ENCODE peak calls at places on chromosome 6, in nine cellular contexts. J is lower leg skin; B is body of pancreas; G is foreskin keratinocyte; P is esophagus squamous epithelium; A is GM13976; N is nephron progenitor cell; H is fibroblast of mammary gland; K is CD4-positive, alpha-beta T cell. F is an unnamed sample.

GRCh38 chr6:118586741-118587485 is 38.8 kb downstream of the PLN start:
- DNase-seq in J (no peak), B (no peak), G (no peak), P (no peak), A (no peak), N (no peak), H (no peak), K (no peak), F (no peak)

GRCh38 chr6:141203902-141204575 is 928.7 kb upstream of the GJE1 start:
- DNase-seq in J (no peak), B (no peak), G (no peak), P (no peak), A (no peak), N (no peak), H (peak), K (no peak), F (no peak)

GRCh38 chr6:48087448-48087847 is 23.5 kb downstream of the PTCHD4 start:
- DNase-seq in J (no peak), B (no peak), G (no peak), P (no peak), A (no peak), N (no peak), H (peak), K (no peak), F (no peak)

GRCh38 chr6:118902731-118903130 is 8.8 kb downstream of the ASF1A start:
- DNase-seq in J (no peak), B (no peak), G (no peak), P (no peak), A (no peak), N (no peak), H (peak), K (no peak), F (no peak)

GRCh38 chr6:67129780-67130179 is 1422.8 kb upstream of the EYS start:
- DNase-seq in J (no peak), B (no peak), G (no peak), P (no peak), A (no peak), N (no peak), H (no peak), K (no peak), F (no peak)

GRCh38 chr6:45654673-45655072 is 276.9 kb upstream of the SUPT3H start:
- DNase-seq in J (peak), B (no peak), G (no peak), P (no peak), A (no peak), N (no peak), H (peak), K (no peak), F (no peak)

GRCh38 chr6:71203211-71203610 is 85.4 kb upstream of the OGFRL1 start:
- DNase-seq in J (no peak), B (no peak), G (no peak), P (no peak), A (no peak), N (no peak), H (no peak), K (no peak), F (no peak)

GRCh38 chr6:134519456-134519855 is 201.5 kb upstream of the SGK1 start:
- DNase-seq in J (no peak), B (no peak), G (no peak), P (peak), A (peak), N (no peak), H (no peak), K (peak), F (peak)

GRCh38 chr6:166112580-166112979 is 55.1 kb downstream of the TBXT start:
- DNase-seq in J (no peak), B (no peak), G (no peak), P (no peak), A (no peak), N (no peak), H (peak), K (no peak), F (no peak)

GRCh38 chr6:167420177-167420576 is 95.3 kb downstream of the TTLL2 start:
- DNase-seq in J (no peak), B (no peak), G (no peak), P (no peak), A (no peak), N (no peak), H (no peak), K (no peak), F (no peak)

GRCh38 chr6:131058236-131058635 is 4.8 kb downstream of the EPB41L2 start:
- DNase-seq in J (no peak), B (no peak), G (no peak), P (no peak), A (no peak), N (no peak), H (no peak), K (no peak), F (no peak)

GRCh38 chr6:123777554-123777953 is 26.1 kb upstream of the NKAIN2 start:
- DNase-seq in J (no peak), B (no peak), G (no peak), P (no peak), A (no peak), N (no peak), H (peak), K (no peak), F (no peak)

GRCh38 chr6:73121421-73121993 is 103.8 kb downstream of the KHDC1L start:
- DNase-seq in J (no peak), B (no peak), G (peak), P (no peak), A (no peak), N (no peak), H (peak), K (no peak), F (no peak)

GRCh38 chr6:17987576-17988421 is at the start of gene KIF13A:
- DNase-seq in J (peak), B (peak), G (no peak), P (peak), A (peak), N (peak), H (peak), K (no peak), F (peak)

GRCh38 chr6:56534680-56535419 is 107.8 kb downstream of the DST start:
- DNase-seq in J (no peak), B (no peak), G (no peak), P (no peak), A (no peak), N (no peak), H (peak), K (no peak), F (no peak)

GRCh38 chr6:159715168-159715567 is 12.1 kb upstream of the WTAP start:
- DNase-seq in J (no peak), B (no peak), G (no peak), P (no peak), A (no peak), N (no peak), H (no peak), K (no peak), F (no peak)

GRCh38 chr6:76683985-76684384 is 611.5 kb upstream of the IMPG1 start:
- DNase-seq in J (no peak), B (no peak), G (no peak), P (no peak), A (no peak), N (no peak), H (no peak), K (no peak), F (no peak)

GRCh38 chr6:130282234-130282995 is 59.7 kb upstream of the SAMD3 start:
- DNase-seq in J (no peak), B (no peak), G (no peak), P (no peak), A (peak), N (no peak), H (peak), K (peak), F (peak)

GRCh38 chr6:36024154-36024760 is at the start of gene SLC26A8:
- DNase-seq in J (no peak), B (no peak), G (no peak), P (no peak), A (peak), N (peak), H (no peak), K (peak), F (no peak)

GRCh38 chr6:93676506-93676905 is 257.1 kb upstream of the EPHA7 start:
- DNase-seq in J (no peak), B (no peak), G (no peak), P (no peak), A (no peak), N (no peak), H (no peak), K (no peak), F (no peak)

DNA sequence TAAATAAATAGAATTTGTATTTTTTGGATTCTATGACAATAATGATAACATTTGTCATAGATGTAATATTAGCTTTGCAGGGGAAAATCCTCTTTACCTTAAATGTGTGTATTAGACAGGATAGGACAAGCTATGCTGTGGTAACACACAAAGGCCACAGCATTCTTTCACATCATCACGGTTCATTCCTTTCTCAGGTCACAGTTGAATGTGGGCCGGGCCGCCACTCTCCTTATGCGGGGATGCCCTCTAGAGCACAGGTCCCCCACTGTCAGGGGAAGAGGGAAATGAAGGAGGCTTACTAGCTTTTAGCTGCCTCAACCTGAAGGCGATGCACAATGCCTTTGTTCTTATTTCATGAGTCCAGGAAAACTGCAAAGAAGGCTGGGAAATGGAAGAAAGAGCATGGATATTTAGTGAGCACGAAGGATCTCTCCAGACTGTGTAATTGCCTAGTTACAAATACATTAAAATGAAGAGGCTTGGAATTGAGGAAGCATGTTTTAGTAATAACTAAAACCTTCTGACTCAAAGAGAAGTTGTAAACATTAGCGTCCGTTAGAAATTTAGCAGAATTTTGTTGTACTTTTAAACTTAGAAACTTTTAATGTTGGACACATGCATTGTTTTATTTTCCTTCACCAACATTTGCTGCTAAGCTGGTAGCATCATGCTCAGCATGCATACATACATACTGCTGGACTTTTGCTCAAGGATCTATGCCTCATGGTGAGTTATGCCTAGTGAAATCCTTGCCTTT is 248.9 kb upstream of the FOXQ1 start:
- DNase-seq in J (no peak), B (no peak), G (no peak), P (no peak), A (no peak), N (no peak), H (no peak), K (no peak), F (no peak)
- TF ChIP-seq CTCF in J (no peak), B (no peak), G (no peak), P (no peak), A (peak), N (no peak), H (no peak), K (no peak), F (no peak)

DNA sequence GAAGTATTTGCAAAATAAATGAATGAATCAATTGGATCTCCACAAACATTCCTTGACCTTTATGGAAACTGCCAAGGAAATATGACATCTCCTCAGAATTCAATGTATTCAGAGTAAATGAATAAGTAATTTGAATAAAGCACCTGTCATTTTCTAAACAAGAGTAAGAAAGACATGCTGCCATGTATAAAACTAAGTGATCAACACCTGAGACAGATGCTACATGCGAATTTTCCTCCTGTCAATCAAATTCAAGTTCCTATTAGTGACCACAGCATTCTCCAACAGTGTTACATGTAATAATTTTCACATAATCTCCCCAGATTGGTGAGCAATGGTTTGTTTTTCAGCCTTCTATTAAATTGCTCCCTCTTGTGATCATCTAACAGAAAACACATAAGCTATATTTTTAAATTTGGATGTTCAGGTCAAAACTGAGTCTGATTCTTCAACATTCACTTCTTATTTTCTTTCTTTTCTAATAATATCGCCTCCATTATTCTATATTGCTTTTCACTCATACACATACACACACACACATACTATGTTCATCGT is 163.2 kb upstream of the RNF217 start:
- DNase-seq in J (no peak), B (no peak), G (no peak), P (no peak), A (no peak), N (no peak), H (peak), K (no peak), F (no peak)
- TF ChIP-seq CTCF in J (no peak), B (no peak), G (peak), P (no peak), A (no peak), N (no peak), H (peak), K (no peak), F (no peak)

GRCh38 chr6:52123234-52123633 is 35.8 kb upstream of the PKHD1 start:
- DNase-seq in J (no peak), B (no peak), G (no peak), P (no peak), A (no peak), N (no peak), H (no peak), K (no peak), F (no peak)
- TF ChIP-seq CTCF in J (no peak), B (no peak), G (no peak), P (no peak), A (no peak), N (no peak), H (no peak), K (no peak), F (no peak)

GRCh38 chr6:7537560-7538174 is 3.8 kb upstream of the DSP start:
- DNase-seq in J (no peak), B (no peak), G (no peak), P (no peak), A (no peak), N (no peak), H (no peak), K (no peak), F (no peak)
- TF ChIP-seq CTCF in J (no peak), B (no peak), G (no peak), P (no peak), A (no peak), N (no peak), H (no peak), K (no peak), F (no peak)

GRCh38 chr6:137496909-137497721 is 2.9 kb upstream of the OLIG3 start:
- DNase-seq in J (no peak), B (no peak), G (no peak), P (no peak), A (peak), N (no peak), H (no peak), K (no peak), F (peak)

GRCh38 chr6:137497722-137498463 is 3.7 kb upstream of the OLIG3 start:
- DNase-seq in J (no peak), B (no peak), G (no peak), P (no peak), A (peak), N (peak), H (no peak), K (no peak), F (peak)

GRCh38 chr6:137495652-137496391 is 1.6 kb upstream of the OLIG3 start:
- DNase-seq in J (no peak), B (no peak), G (no peak), P (no peak), A (peak), N (no peak), H (no peak), K (no peak), F (peak)

GRCh38 chr6:137494967-137495595 is 887 bp upstream of the OLIG3 start:
- DNase-seq in J (no peak), B (no peak), G (no peak), P (no peak), A (peak), N (peak), H (no peak), K (no peak), F (no peak)

GRCh38 chr6:137496392-137496767 is 2.2 kb upstream of the OLIG3 start:
- DNase-seq in J (no peak), B (no peak), G (no peak), P (no peak), A (peak), N (no peak), H (no peak), K (no peak), F (no peak)
- TF ChIP-seq CTCF in J (no peak), B (no peak), G (no peak), P (no peak), A (no peak), N (no peak), H (no peak), K (no peak), F (no peak)